ENCODE peak calls at places on chromosome 14, in seven cellular contexts. S is right lobe of liver; M is kidney glomerular epithelial cell; R is effector CD4-positive, alpha-beta T cell; V is T-helper 22 cell; G is NCI-H2107; Z is fibroblast of pulmonary artery. C is an unnamed sample.

GRCh38 chr14:105118646-105119409 is 49.7 kb downstream of the JAG2 start:
- DNase-seq in R (no peak), S (no peak), Z (no peak), M (no peak), G (no peak), V (no peak), C (no peak)

GRCh38 chr14:79571361-79571760 is 639.9 kb downstream of the DIO2 start:
- DNase-seq in G (no peak), V (no peak), M (no peak), Z (peak), S (no peak), R (no peak), C (no peak)

GRCh38 chr14:38721822-38722431 is 381.1 kb downstream of the SEC23A start:
- DNase-seq in M (peak), S (no peak), G (no peak), R (no peak), V (no peak), Z (peak), C (peak)

GRCh38 chr14:102524026-102524450 is 14.5 kb upstream of the ANKRD9 start:
- DNase-seq in Z (no peak), V (no peak), M (no peak), S (no peak), G (no peak), R (no peak), C (no peak)

GRCh38 chr14:79248131-79248530 is 963.2 kb downstream of the DIO2 start:
- DNase-seq in Z (no peak), V (no peak), G (no peak), S (no peak), M (no peak), R (no peak), C (no peak)

GRCh38 chr14:63563370-63564026 is 20.3 kb upstream of the PPP2R5E start:
- DNase-seq in Z (peak), R (no peak), S (no peak), G (no peak), V (no peak), M (no peak), C (no peak)

GRCh38 chr14:52730708-52731111 is 744 bp downstream of the STYX start:
- DNase-seq in M (no peak), G (peak), R (no peak), Z (peak), S (no peak), V (no peak), C (no peak)

GRCh38 chr14:71636076-71636475 is 296.2 kb upstream of the RGS6 start:
- DNase-seq in G (no peak), R (no peak), M (no peak), Z (no peak), V (no peak), S (no peak), C (no peak)

GRCh38 chr14:23237772-23238594 is at the start of gene RNF212B:
- DNase-seq in G (peak), S (peak), Z (peak), V (peak), R (peak), M (peak), C (peak)

GRCh38 chr14:63717704-63718103 is 10.2 kb downstream of the SGPP1 start:
- DNase-seq in G (no peak), S (no peak), R (no peak), V (no peak), M (no peak), Z (peak), C (no peak)

GRCh38 chr14:65115615-65116014 is 13.3 kb upstream of the MAX start:
- DNase-seq in G (no peak), V (no peak), R (no peak), M (no peak), S (no peak), Z (no peak), C (no peak)

GRCh38 chr14:61607570-61608244 is 87.6 kb upstream of the HIF1A start:
- DNase-seq in V (no peak), R (no peak), S (no peak), Z (no peak), G (no peak), M (no peak), C (no peak)

GRCh38 chr14:87391066-87391465 is 601.9 kb downstream of the GALC start:
- DNase-seq in M (no peak), R (no peak), G (no peak), Z (no peak), S (no peak), V (no peak), C (no peak)

GRCh38 chr14:79544671-79545070 is 666.6 kb downstream of the DIO2 start:
- DNase-seq in M (peak), S (no peak), Z (peak), G (no peak), R (no peak), V (no peak), C (no peak)

GRCh38 chr14:100030441-100031153 is 34.6 kb upstream of the EVL start:
- DNase-seq in S (no peak), G (no peak), R (no peak), M (peak), V (no peak), Z (peak), C (no peak)

GRCh38 chr14:71588576-71589215 is 343.5 kb upstream of the RGS6 start:
- DNase-seq in V (no peak), S (no peak), G (no peak), Z (no peak), M (no peak), R (no peak), C (no peak)

GRCh38 chr14:22980672-22981089 is 1.7 kb downstream of the AJUBA start:
- DNase-seq in Z (peak), S (peak), G (no peak), V (no peak), M (peak), R (no peak), C (no peak)

GRCh38 chr14:54651018-54651351 is 84.1 kb downstream of the SAMD4A start:
- DNase-seq in R (no peak), V (no peak), Z (no peak), M (no peak), G (no peak), S (no peak), C (no peak)

GRCh38 chr14:51880810-51881580 is 20.6 kb downstream of the GNG2 start:
- DNase-seq in G (no peak), R (no peak), V (no peak), S (no peak), Z (peak), M (no peak), C (no peak)

GRCh38 chr14:86532219-86532618 is 1002.3 kb downstream of the FLRT2 start:
- DNase-seq in M (no peak), S (no peak), Z (peak), R (no peak), G (no peak), V (no peak), C (no peak)

GRCh38 chr14:68168460-68169109 is 349.0 kb downstream of the RAD51B start:
- DNase-seq in M (no peak), G (no peak), R (no peak), V (no peak), Z (no peak), S (no peak), C (no peak)

GRCh38 chr14:101808020-101808641 is 46.6 kb downstream of the PPP2R5C start:
- DNase-seq in S (no peak), G (no peak), V (no peak), Z (no peak), R (no peak), M (peak), C (no peak)

GRCh38 chr14:56821177-56821576 is 10.9 kb upstream of the OTX2 start:
- DNase-seq in M (no peak), G (no peak), R (no peak), S (no peak), Z (no peak), V (no peak), C (no peak)

GRCh38 chr14:76500480-76500879 is 124.5 kb downstream of the ESRRB start:
- DNase-seq in R (no peak), G (no peak), V (no peak), M (no peak), Z (no peak), S (peak), C (no peak)

GRCh38 chr14:80425686-80426085 is 214.4 kb upstream of the DIO2 start:
- DNase-seq in Z (peak), V (no peak), G (no peak), R (no peak), M (peak), S (no peak), C (no peak)

GRCh38 chr14:106044949-106045596 is 518.7 kb downstream of the TMEM121 start:
- DNase-seq in R (peak), M (no peak), S (peak), V (peak), G (no peak), Z (no peak), C (no peak)

GRCh38 chr14:75875958-75876357 is 105.8 kb downstream of the TGFB3 start:
- DNase-seq in Z (no peak), R (no peak), M (no peak), G (no peak), V (no peak), S (no peak), C (no peak)

GRCh38 chr14:104872469-104873341 is 7.6 kb downstream of the CEP170B start:
- DNase-seq in S (peak), R (no peak), M (peak), Z (peak), G (no peak), V (no peak), C (no peak)

GRCh38 chr14:76098047-76098446 is 53.7 kb upstream of the GPATCH2L start:
- DNase-seq in V (no peak), Z (no peak), R (no peak), G (no peak), M (no peak), S (no peak), C (no peak)

GRCh38 chr14:81819344-81819743 is 285.7 kb upstream of the SEL1L start:
- DNase-seq in S (no peak), G (no peak), Z (no peak), R (no peak), V (no peak), M (no peak), C (no peak)